ENCODE peak calls at places on chromosomes 4 and X, in six cellular contexts. J is stimulated activated CD8-positive, alpha-beta memory T cell treated with anti-CD3 and anti-CD28 coated beads, Interleukin-4, amount 100 ng/mL, for 1 hour; V is hippocampal formation; B is NCI-H1417; N is HFFc6; I is NCI-H1092 treated with DMSO at 0.1 percent for 48 hours. F is an unnamed sample.
A peak's percentile ranks its signal among the peaks of the same experiment; 100 is the strongest.

GRCh38 chrX:119654112-119654531 is 38.8 kb downstream of the SEPTIN6 start:
- DNase-seq in J (no peak), V (no peak), B (no peak), N (peak; percentile 38), I (no peak), F (no peak)

GRCh38 chr4:40856836-40857362 is 107.1 kb downstream of the NSUN7 start:
- DNase-seq in J (no peak), V (peak; percentile 65), B (peak; percentile 90), N (no peak), I (peak; percentile 76), F (peak; percentile 82)

GRCh38 chr4:5746829-5747745 is 36.1 kb downstream of the EVC start:
- DNase-seq in J (no peak), V (no peak), B (no peak), N (peak; percentile 48), I (no peak), F (no peak)

GRCh38 chr4:9800878-9801277 is 19.4 kb downstream of the DRD5 start:
- DNase-seq in J (no peak), V (no peak), B (no peak), N (no peak), I (peak; percentile 47), F (no peak)

GRCh38 chrX:107450823-107451509 is 1.5 kb downstream of the FRMPD3 start:
- DNase-seq in J (no peak), V (peak; percentile 6), B (peak; percentile 51), N (no peak), I (no peak), F (no peak)

GRCh38 chr4:152304220-152304619 is 231.7 kb downstream of the FBXW7 start:
- DNase-seq in J (no peak), V (no peak), B (no peak), N (no peak), I (no peak), F (no peak)

GRCh38 chrX:46979340-46979739 is 67.1 kb downstream of the JADE3 start:
- DNase-seq in J (no peak), V (no peak), B (no peak), N (peak; percentile 53), I (no peak), F (no peak)

GRCh38 chr4:151304755-151305154 is 20.6 kb downstream of the SH3D19 start:
- DNase-seq in J (no peak), V (no peak), B (no peak), N (peak; percentile 41), I (no peak), F (no peak)

GRCh38 chrX:133649659-133650058 is 234.4 kb upstream of the GPC4 start:
- DNase-seq in J (no peak), V (no peak), B (no peak), N (no peak), I (no peak), F (no peak)

GRCh38 chr4:101806914-101807313 is 16.4 kb downstream of the BANK1 start:
- DNase-seq in J (no peak), V (no peak), B (no peak), N (no peak), I (no peak), F (no peak)

GRCh38 chr4:183599690-183600089 is 59.3 kb downstream of the RWDD4 start:
- DNase-seq in J (no peak), V (no peak), B (no peak), N (peak; percentile 3), I (no peak), F (no peak)

GRCh38 chrX:118569676-118570075 is 74.1 kb downstream of the DOCK11 start:
- DNase-seq in J (no peak), V (no peak), B (no peak), N (no peak), I (no peak), F (no peak)

GRCh38 chr4:186953601-186954260 is 230.1 kb upstream of the FAT1 start:
- DNase-seq in J (no peak), V (no peak), B (no peak), N (no peak), I (no peak), F (no peak)

GRCh38 chr4:95051689-95052026 is 293.9 kb downstream of the BMPR1B start:
- DNase-seq in J (no peak), V (no peak), B (no peak), N (no peak), I (no peak), F (no peak)

GRCh38 chr4:155603360-155603891 is 63.2 kb upstream of the GUCY1A1 start:
- DNase-seq in J (no peak), V (no peak), B (no peak), N (no peak), I (no peak), F (no peak)

GRCh38 chrX:15680401-15680800 is 15.8 kb upstream of the CLTRN start:
- DNase-seq in J (no peak), V (no peak), B (no peak), N (peak; percentile 45), I (no peak), F (no peak)

GRCh38 chr4:122481766-122482405 is 25.4 kb upstream of the IL2 start:
- DNase-seq in J (no peak), V (no peak), B (no peak), N (peak; percentile 15), I (no peak), F (no peak)

GRCh38 chr4:82842593-82842992 is 44.0 kb upstream of the SCD5 start:
- DNase-seq in J (no peak), V (no peak), B (no peak), N (peak; percentile 18), I (no peak), F (no peak)

GRCh38 chrX:258291-259040 is 22.7 kb upstream of the PLCXD1 start:
- DNase-seq in J (no peak), V (no peak), B (no peak), N (no peak), I (no peak), F (no peak)

GRCh38 chr4:54961357-54961975 is 163.9 kb downstream of the KDR start:
- DNase-seq in J (no peak), V (no peak), B (peak; percentile 28), N (peak; percentile 41), I (peak; percentile 72), F (no peak)